ENCODE peak calls at places on chromosomes 7 and 10, in five cellular contexts. One of them, this sample, is unnamed.

GRCh38 chr10:77006836-77007511 is 630.6 kb downstream of the KCNMA1 start:
- DNase-seq in psoas muscle: no peak
- DNase-seq in SK-N-SH: no peak
- DNase-seq in GM06990: no peak
- DNase-seq in hepatocyte: no peak
- DNase-seq in this sample: no peak

GRCh38 chr7:152615052-152615741 is 60.7 kb downstream of the XRCC2 start:
- DNase-seq in psoas muscle: no peak
- DNase-seq in GM06990: no peak
- DNase-seq in hepatocyte: peak; percentile 32
- DNase-seq in SK-N-SH: peak; percentile 92
- DNase-seq in this sample: no peak

GRCh38 chr10:100728928-100729876 is 16.2 kb upstream of the PAX2 start:
- DNase-seq in SK-N-SH: peak; percentile 83
- DNase-seq in hepatocyte: peak; percentile 64
- DNase-seq in psoas muscle: no peak
- DNase-seq in GM06990: no peak
- DNase-seq in this sample: no peak

GRCh38 chr7:84704380-84704779 is 482.5 kb downstream of the SEMA3D start:
- DNase-seq in psoas muscle: no peak
- DNase-seq in hepatocyte: no peak
- DNase-seq in SK-N-SH: no peak
- DNase-seq in GM06990: no peak
- DNase-seq in this sample: no peak

GRCh38 chr10:86366033-86366901 is at the start of gene GRID1:
- DNase-seq in hepatocyte: peak; percentile 62
- DNase-seq in GM06990: no peak
- DNase-seq in SK-N-SH: peak; percentile 98
- DNase-seq in psoas muscle: peak; percentile 41
- DNase-seq in this sample: no peak

GRCh38 chr7:121410829-121411596 is 14.9 kb upstream of the FAM3C start:
- DNase-seq in psoas muscle: no peak
- DNase-seq in hepatocyte: no peak
- DNase-seq in GM06990: no peak
- DNase-seq in SK-N-SH: no peak
- DNase-seq in this sample: no peak

GRCh38 chr10:58237014-58237830 is 30.5 kb downstream of the IPMK start:
- DNase-seq in hepatocyte: no peak
- DNase-seq in psoas muscle: no peak
- DNase-seq in SK-N-SH: no peak
- DNase-seq in GM06990: no peak
- DNase-seq in this sample: no peak

GRCh38 chr10:31698169-31698890 is 230.3 kb downstream of the ARHGAP12 start:
- DNase-seq in hepatocyte: peak; percentile 50
- DNase-seq in psoas muscle: no peak
- DNase-seq in GM06990: no peak
- DNase-seq in SK-N-SH: no peak
- DNase-seq in this sample: no peak

GRCh38 chr10:33734393-33735110 is 400.1 kb upstream of the NRP1 start:
- DNase-seq in psoas muscle: no peak
- DNase-seq in SK-N-SH: no peak
- DNase-seq in GM06990: no peak
- DNase-seq in hepatocyte: no peak
- DNase-seq in this sample: no peak

GRCh38 chr10:34716234-34716633 is 98.9 kb downstream of the PARD3 start:
- DNase-seq in psoas muscle: no peak
- DNase-seq in SK-N-SH: no peak
- DNase-seq in GM06990: no peak
- DNase-seq in hepatocyte: no peak
- DNase-seq in this sample: no peak

GRCh38 chr7:901388-902154 is 25.2 kb downstream of the GET4 start:
- DNase-seq in GM06990: peak; percentile 68
- DNase-seq in psoas muscle: peak; percentile 80
- DNase-seq in hepatocyte: peak; percentile 87
- DNase-seq in SK-N-SH: peak; percentile 100
- DNase-seq in this sample: no peak

DNA sequence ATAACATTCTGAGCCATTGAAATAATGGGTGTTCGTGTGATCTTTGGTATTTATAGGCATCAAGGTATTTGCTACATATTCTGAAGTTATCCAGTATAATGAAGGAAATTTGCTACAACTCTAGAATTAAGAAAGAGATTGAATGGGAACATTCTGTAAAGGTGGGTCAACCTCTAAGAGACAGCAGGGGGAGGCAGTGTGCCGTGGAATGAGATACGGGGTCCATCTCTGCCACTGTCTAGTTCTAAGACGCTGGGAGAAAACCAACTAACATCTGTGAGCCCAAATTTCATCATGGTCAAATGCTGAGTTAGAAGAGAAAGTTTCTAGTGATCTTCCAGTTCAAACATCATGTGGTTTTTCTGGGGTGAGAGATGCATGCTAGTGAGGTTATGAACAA is 368.9 kb downstream of the SORCS1 start:
- DNase-seq in psoas muscle: no peak
- DNase-seq in GM06990: peak; percentile 24
- DNase-seq in SK-N-SH: peak; percentile 51
- DNase-seq in hepatocyte: peak; percentile 70
- DNase-seq in this sample: no peak
- TF ChIP-seq CTCF in psoas muscle: peak; percentile 7
- TF ChIP-seq CTCF in GM06990: peak; percentile 69
- TF ChIP-seq CTCF in SK-N-SH: peak; percentile 31
- TF ChIP-seq CTCF in hepatocyte: peak; percentile 72
- TF ChIP-seq CTCF in this sample: no peak

GRCh38 chr10:129896231-129897150 is 67.6 kb downstream of the EBF3 start:
- DNase-seq in SK-N-SH: no peak
- DNase-seq in GM06990: no peak
- DNase-seq in hepatocyte: no peak
- DNase-seq in psoas muscle: no peak
- DNase-seq in this sample: no peak

GRCh38 chr10:129894721-129895120 is 69.4 kb downstream of the EBF3 start:
- DNase-seq in hepatocyte: no peak
- DNase-seq in GM06990: no peak
- DNase-seq in SK-N-SH: no peak
- DNase-seq in psoas muscle: no peak
- DNase-seq in this sample: no peak

GRCh38 chr10:129891806-129892205 is 72.3 kb downstream of the EBF3 start:
- DNase-seq in hepatocyte: no peak
- DNase-seq in GM06990: no peak
- DNase-seq in psoas muscle: no peak
- DNase-seq in SK-N-SH: no peak
- DNase-seq in this sample: no peak

GRCh38 chr10:129892571-129893045 is 71.5 kb downstream of the EBF3 start:
- DNase-seq in hepatocyte: no peak
- DNase-seq in psoas muscle: no peak
- DNase-seq in GM06990: no peak
- DNase-seq in SK-N-SH: peak; percentile 62
- DNase-seq in this sample: no peak

DNA sequence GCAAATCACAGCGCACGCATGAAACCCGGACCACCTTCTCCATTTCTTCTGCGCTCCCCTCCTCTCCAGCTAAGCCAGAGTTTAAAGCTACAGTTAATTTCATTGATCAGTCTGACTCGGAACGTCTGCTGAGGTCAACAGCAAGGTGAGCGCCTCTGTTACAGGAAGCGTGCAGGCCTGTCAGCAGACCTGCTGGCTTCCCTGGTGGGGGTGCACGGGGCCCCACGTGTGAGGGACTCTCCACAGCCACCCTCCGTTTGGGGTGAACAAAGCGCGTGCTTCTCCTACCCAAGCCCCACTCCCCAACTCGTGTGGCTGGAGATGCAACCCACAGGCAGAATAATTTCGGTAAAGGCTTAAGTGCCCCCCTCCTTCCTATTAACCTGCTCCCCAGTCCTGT is 70.4 kb downstream of the EBF3 start:
- DNase-seq in SK-N-SH: no peak
- DNase-seq in psoas muscle: no peak
- DNase-seq in GM06990: no peak
- DNase-seq in hepatocyte: no peak
- DNase-seq in this sample: no peak
- H3K27me3 ChIP-seq in SK-N-SH: no peaks in the 10 kb centered on the region
- H3K27me3 ChIP-seq in psoas muscle: no peaks in the 10 kb centered on the region
- H3K27me3 ChIP-seq in GM06990: no peaks in the 10 kb centered on the region
- H3K27me3 ChIP-seq in hepatocyte: peaks cover 14% of the 10 kb centered on the region
- H3K27me3 ChIP-seq in this sample: peaks cover 15% of the 10 kb centered on the region

GRCh38 chr7:24504871-24505270 is 68.4 kb upstream of the PALS2 start:
- DNase-seq in SK-N-SH: no peak
- DNase-seq in GM06990: no peak
- DNase-seq in hepatocyte: no peak
- DNase-seq in psoas muscle: no peak
- DNase-seq in this sample: no peak

GRCh38 chr7:24502135-24502488 is 71.1 kb upstream of the PALS2 start:
- DNase-seq in hepatocyte: no peak
- DNase-seq in psoas muscle: no peak
- DNase-seq in SK-N-SH: no peak
- DNase-seq in GM06990: no peak
- DNase-seq in this sample: no peak

GRCh38 chr7:24504040-24504439 is 69.2 kb upstream of the PALS2 start:
- DNase-seq in hepatocyte: no peak
- DNase-seq in SK-N-SH: no peak
- DNase-seq in GM06990: peak; percentile 3
- DNase-seq in psoas muscle: no peak
- DNase-seq in this sample: no peak

GRCh38 chr7:24501452-24502134 is 71.7 kb upstream of the PALS2 start:
- DNase-seq in SK-N-SH: no peak
- DNase-seq in GM06990: no peak
- DNase-seq in psoas muscle: no peak
- DNase-seq in hepatocyte: no peak
- DNase-seq in this sample: no peak

DNA sequence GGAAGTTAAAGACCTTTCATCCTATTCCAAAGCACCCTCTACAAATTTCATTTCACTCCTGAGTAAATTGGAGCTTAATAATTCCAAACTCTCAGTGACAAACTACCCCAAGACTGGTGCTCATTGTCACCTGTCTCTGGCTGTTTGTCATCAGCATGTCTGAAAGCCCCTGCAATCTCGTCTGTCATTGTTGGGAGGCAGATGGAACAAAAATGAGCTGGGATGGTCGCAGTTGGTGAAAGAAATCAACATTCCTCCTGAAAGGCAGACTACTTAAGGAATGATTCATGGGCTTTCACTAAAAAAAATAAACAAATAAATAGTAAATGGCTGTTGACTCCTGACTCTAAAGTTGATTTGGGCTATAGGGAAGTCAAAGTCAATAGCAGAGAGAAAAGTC is 69.7 kb upstream of the PALS2 start:
- DNase-seq in GM06990: no peak
- DNase-seq in hepatocyte: no peak
- DNase-seq in SK-N-SH: no peak
- DNase-seq in psoas muscle: no peak
- DNase-seq in this sample: no peak
- TF ChIP-seq CTCF in GM06990: no peak
- TF ChIP-seq CTCF in hepatocyte: no peak
- TF ChIP-seq CTCF in SK-N-SH: no peak
- TF ChIP-seq CTCF in psoas muscle: no peak
- TF ChIP-seq CTCF in this sample: no peak

DNA sequence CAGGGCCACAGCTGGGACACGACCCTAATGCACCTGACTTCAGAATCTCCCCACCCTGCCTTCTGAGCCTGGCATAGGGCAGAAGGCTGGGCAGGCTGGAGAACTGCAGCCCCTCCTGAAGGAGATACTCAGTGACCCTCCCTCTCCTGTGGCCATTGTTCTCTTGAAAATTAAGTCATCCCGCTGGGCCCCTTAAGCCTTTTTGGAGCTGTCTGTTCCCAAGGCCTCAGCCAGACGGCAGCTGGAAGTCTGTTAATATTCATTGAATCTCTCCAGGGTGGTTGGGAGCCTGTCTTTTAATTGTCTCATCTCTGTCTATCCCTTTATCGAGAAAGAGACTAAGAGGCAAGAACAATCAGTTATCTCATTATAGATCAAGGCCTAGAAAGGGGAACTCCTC is 118.1 kb upstream of the PCBD1 start:
- DNase-seq in hepatocyte: no peak
- DNase-seq in GM06990: no peak
- DNase-seq in psoas muscle: no peak
- DNase-seq in SK-N-SH: no peak
- DNase-seq in this sample: no peak
- H3K27me3 ChIP-seq in hepatocyte: no peaks in the 10 kb centered on the region
- H3K27me3 ChIP-seq in GM06990: no peaks in the 10 kb centered on the region
- H3K27me3 ChIP-seq in psoas muscle: no peaks in the 10 kb centered on the region
- H3K27me3 ChIP-seq in SK-N-SH: no peaks in the 10 kb centered on the region
- H3K27me3 ChIP-seq in this sample: no peaks in the 10 kb centered on the region

GRCh38 chr7:100545636-100546128 is 6.7 kb downstream of the AGFG2 start:
- DNase-seq in SK-N-SH: peak; percentile 74
- DNase-seq in psoas muscle: no peak
- DNase-seq in hepatocyte: peak; percentile 86
- DNase-seq in GM06990: peak; percentile 72
- DNase-seq in this sample: peak; percentile 44
- TF ChIP-seq CTCF in SK-N-SH: peak; percentile 42
- TF ChIP-seq CTCF in psoas muscle: no peak
- TF ChIP-seq CTCF in hepatocyte: no peak
- TF ChIP-seq CTCF in GM06990: no peak
- TF ChIP-seq CTCF in this sample: no peak

GRCh38 chr7:157073335-157073734 is 62.9 kb upstream of the MNX1 start:
- DNase-seq in psoas muscle: no peak
- DNase-seq in SK-N-SH: no peak
- DNase-seq in hepatocyte: no peak
- DNase-seq in GM06990: no peak
- DNase-seq in this sample: no peak
- H3K27me3 ChIP-seq in psoas muscle: no peaks in the 10 kb centered on the region
- H3K27me3 ChIP-seq in SK-N-SH: peaks cover 60% of the 10 kb centered on the region
- H3K27me3 ChIP-seq in hepatocyte: peaks cover 13% of the 10 kb centered on the region
- H3K27me3 ChIP-seq in GM06990: peaks cover 2% of the 10 kb centered on the region
- H3K27me3 ChIP-seq in this sample: peaks cover 37% of the 10 kb centered on the region

DNA sequence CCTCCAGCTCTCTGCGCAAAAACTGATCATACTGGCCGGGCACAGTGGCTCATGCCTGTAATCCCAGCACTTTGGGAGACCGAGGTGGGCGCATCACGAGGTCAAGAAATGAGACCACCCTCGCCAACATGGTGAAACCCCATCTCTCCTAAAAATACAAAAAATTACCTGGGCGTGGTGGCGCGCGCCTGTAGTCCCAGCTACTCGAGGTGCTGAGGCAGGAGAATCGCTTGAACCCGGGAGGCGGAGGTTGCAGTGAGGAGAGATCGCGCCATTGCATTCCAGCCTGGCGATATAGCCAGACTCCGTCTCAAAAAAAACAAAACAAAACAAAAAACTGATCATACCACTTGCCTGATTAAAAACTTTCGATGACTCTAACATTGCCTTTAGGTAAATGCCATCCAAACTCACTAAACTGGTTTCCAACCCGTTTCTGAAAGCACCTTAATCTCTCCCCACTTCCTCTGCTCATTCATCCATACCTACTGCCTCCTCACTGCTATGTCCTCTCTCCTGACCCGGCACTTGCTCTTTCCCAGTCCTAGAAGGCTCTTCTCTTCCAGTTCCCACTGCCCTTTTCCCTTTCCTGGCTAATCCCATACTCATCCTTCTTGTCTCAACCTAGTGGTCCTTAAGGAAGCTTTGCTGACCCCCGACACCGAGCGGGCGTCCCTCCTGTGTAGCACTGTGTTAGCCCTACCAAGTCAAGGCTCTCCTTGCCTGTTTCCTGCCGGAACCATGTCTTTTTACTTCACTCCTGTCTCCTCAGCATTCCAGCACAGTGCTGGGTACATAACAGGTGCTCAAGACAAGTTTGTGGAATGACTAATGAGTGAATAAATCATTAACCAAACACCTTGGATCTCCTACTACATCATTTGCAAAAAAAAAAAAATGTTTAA is 686 bp upstream of the MIOS start:
- DNase-seq in GM06990: no peak
- DNase-seq in SK-N-SH: peak; percentile 47
- DNase-seq in psoas muscle: peak; percentile 23
- DNase-seq in hepatocyte: peak; percentile 36
- DNase-seq in this sample: no peak
- TF ChIP-seq CTCF in GM06990: no peak
- TF ChIP-seq CTCF in SK-N-SH: no peak
- TF ChIP-seq CTCF in psoas muscle: no peak
- TF ChIP-seq CTCF in hepatocyte: no peak
- TF ChIP-seq CTCF in this sample: no peak

GRCh38 chr10:15868006-15868405 is 7.7 kb upstream of the MINDY3 start:
- DNase-seq in SK-N-SH: no peak
- DNase-seq in psoas muscle: no peak
- DNase-seq in GM06990: no peak
- DNase-seq in hepatocyte: no peak
- DNase-seq in this sample: no peak
- H3K27me3 ChIP-seq in SK-N-SH: peaks cover 8% of the 10 kb centered on the region
- H3K27me3 ChIP-seq in psoas muscle: peaks cover 2% of the 10 kb centered on the region
- H3K27me3 ChIP-seq in GM06990: no peaks in the 10 kb centered on the region
- H3K27me3 ChIP-seq in hepatocyte: peaks cover 59% of the 10 kb centered on the region
- H3K27me3 ChIP-seq in this sample: peaks cover 68% of the 10 kb centered on the region